ENCODE peak calls at places on chromosomes 12 and 14, in five cellular contexts. Z is HepG2, S is SK-N-SH, M is HCT116, K is K562. I is an unnamed sample.

GRCh38 chr12:20150835-20151234 is 217.5 kb upstream of the PDE3A start:
- DNase-seq in S (peak), Z (no peak), M (no peak), K (no peak), I (no peak)

GRCh38 chr12:43370299-43370698 is 181.7 kb downstream of the ADAMTS20 start:
- DNase-seq in S (no peak), K (no peak), Z (peak), M (peak), I (no peak)

GRCh38 chr14:89845346-89845745 is 109.2 kb downstream of the EFCAB11 start:
- DNase-seq in K (no peak), M (no peak), Z (no peak), S (no peak), I (no peak)

GRCh38 chr14:58331111-58331510 is 32.8 kb downstream of the ARID4A start:
- DNase-seq in K (peak), M (peak), Z (peak), S (peak), I (no peak)

GRCh38 chr14:91508105-91508504 is 2.0 kb downstream of the PPP4R3A start:
- DNase-seq in S (no peak), K (no peak), Z (no peak), M (no peak), I (no peak)

GRCh38 chr12:102642199-102642598 is 161.8 kb upstream of the IGF1 start:
- DNase-seq in Z (no peak), S (no peak), M (no peak), K (no peak), I (no peak)

GRCh38 chr12:112017041-112017440 is 3.8 kb downstream of the ERP29 start:
- DNase-seq in M (no peak), Z (no peak), K (no peak), S (no peak), I (no peak)

GRCh38 chr14:57009585-57010515 is 199.6 kb upstream of the OTX2 start:
- DNase-seq in M (no peak), Z (no peak), K (peak), S (peak), I (peak)

GRCh38 chr12:128077211-128077916 is 189.6 kb upstream of the TMEM132C start:
- DNase-seq in Z (no peak), M (no peak), K (no peak), S (no peak), I (no peak)

GRCh38 chr12:88993655-88994054 is 358.6 kb downstream of the DUSP6 start:
- DNase-seq in Z (peak), M (peak), S (peak), K (peak), I (peak)

GRCh38 chr12:117718141-117718540 is 250.6 kb downstream of the KSR2 start:
- DNase-seq in M (no peak), Z (no peak), K (no peak), S (no peak), I (no peak)

GRCh38 chr12:51549637-51550036 is 41.4 kb upstream of the SCN8A start:
- DNase-seq in Z (no peak), K (no peak), M (no peak), S (no peak), I (no peak)

GRCh38 chr14:69132513-69133181 is 20.3 kb downstream of the DCAF5 start:
- DNase-seq in S (no peak), Z (no peak), K (no peak), M (no peak), I (no peak)

GRCh38 chr12:132450391-132451171 is 39.4 kb upstream of the FBRSL1 start:
- DNase-seq in Z (no peak), S (no peak), K (no peak), M (no peak), I (no peak)

GRCh38 chr12:51910691-51911090 is 3.4 kb downstream of the ACVRL1 start:
- DNase-seq in Z (no peak), S (peak), K (no peak), M (no peak), I (no peak)

GRCh38 chr14:75279739-75280447 is 1.3 kb downstream of the FOS start:
- DNase-seq in M (no peak), K (no peak), Z (no peak), S (peak), I (no peak)

GRCh38 chr12:131085125-131085815 is 131.6 kb downstream of the ADGRD1 start:
- DNase-seq in Z (no peak), M (no peak), K (no peak), S (no peak), I (no peak)

GRCh38 chr12:27355979-27356378 is 23.3 kb downstream of the BMAL2 start:
- DNase-seq in Z (no peak), K (no peak), S (no peak), M (no peak), I (no peak)

GRCh38 chr12:121812320-121812871 is 8.6 kb downstream of the SETD1B start:
- DNase-seq in S (peak), Z (no peak), M (no peak), K (peak), I (peak)

DNA sequence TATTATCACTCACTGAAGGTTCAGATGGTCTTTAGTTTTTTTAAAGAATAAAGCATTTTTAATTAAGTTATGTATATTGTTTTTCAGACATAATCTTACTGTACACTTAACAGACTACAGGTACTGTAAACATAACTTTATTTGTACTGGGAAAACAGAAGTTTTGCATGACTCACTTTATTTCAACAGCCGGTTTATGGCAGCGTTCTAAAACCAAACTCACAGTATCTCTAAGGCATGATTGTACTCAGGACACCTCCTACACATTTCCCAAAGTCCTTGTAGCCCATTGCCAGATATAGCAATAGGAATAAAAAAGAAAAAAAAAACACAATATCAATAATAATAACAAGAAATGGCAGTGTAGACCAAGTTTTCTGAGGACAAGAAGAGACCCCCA is 1341.4 kb downstream of the FSCB start:
- DNase-seq in S (no peak), K (no peak), Z (no peak), M (no peak), I (no peak)
- TF ChIP-seq JUND in S (no peak), K (no peak), Z (no peak), M (no peak), I (no peak)

DNA sequence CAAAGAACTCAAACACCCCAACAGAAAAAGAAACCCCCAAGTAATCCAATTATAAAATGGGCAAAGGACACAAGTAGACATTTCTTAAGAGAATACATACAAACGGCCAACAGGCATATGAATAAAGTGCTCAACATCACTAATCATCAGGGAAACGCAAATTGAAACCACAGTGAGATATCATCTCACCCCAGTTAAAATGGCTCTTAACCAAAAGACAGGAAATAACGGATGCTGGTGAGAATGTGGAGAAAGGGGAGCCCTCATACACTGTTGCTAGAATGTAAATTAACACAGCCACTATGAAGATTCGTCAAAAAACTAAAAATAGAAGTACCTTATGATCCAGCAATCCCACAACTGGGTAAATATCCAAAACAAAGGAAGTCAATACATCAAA is 52.4 kb downstream of the CLMN start:
- DNase-seq in S (no peak), Z (no peak), K (no peak), M (no peak), I (no peak)
- TF ChIP-seq JUND in S (no peak), Z (no peak), K (no peak), M (no peak), I (no peak)

GRCh38 chr12:32106517-32107366 is at the start of gene BICD1:
- DNase-seq in S (peak), K (peak), Z (peak), M (peak), I (peak)
- TF ChIP-seq JUND in S (no peak), K (peak), Z (no peak), M (no peak), I (no peak)

DNA sequence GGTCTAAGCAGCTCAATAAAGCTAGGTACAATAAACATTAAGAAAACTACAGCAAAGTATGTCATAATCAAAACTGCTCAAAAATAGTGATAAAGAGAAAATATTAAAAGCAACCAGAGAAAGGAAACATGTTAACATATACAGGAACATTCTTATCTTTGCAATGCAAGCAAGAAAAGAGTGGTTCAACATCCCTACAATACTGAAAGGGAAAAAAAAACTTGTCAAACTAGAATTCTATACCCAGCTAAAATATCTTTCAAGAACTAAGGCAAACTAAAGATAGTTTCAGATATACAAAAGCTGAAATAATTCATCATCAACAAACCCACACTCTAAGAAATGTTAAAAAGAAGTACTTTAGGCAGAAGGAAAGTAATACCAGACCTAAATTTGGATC is 134.2 kb downstream of the DPF3 start:
- DNase-seq in S (no peak), Z (no peak), M (no peak), K (no peak), I (no peak)
- TF ChIP-seq JUND in S (no peak), Z (no peak), M (no peak), K (no peak), I (no peak)

GRCh38 chr14:24297190-24297964 is 2.2 kb downstream of the DHRS1 start:
- DNase-seq in K (no peak), M (no peak), S (peak), Z (peak), I (no peak)

GRCh38 chr14:24298892-24299254 is 707 bp downstream of the DHRS1 start:
- DNase-seq in K (peak), M (peak), Z (peak), S (no peak), I (no peak)

GRCh38 chr14:24300326-24300980 is 803 bp downstream of the NOP9 start:
- DNase-seq in Z (no peak), K (no peak), M (no peak), S (no peak), I (no peak)

GRCh38 chr14:24296341-24297157 is 3.0 kb downstream of the DHRS1 start:
- DNase-seq in Z (peak), M (no peak), S (peak), K (peak), I (peak)

DNA sequence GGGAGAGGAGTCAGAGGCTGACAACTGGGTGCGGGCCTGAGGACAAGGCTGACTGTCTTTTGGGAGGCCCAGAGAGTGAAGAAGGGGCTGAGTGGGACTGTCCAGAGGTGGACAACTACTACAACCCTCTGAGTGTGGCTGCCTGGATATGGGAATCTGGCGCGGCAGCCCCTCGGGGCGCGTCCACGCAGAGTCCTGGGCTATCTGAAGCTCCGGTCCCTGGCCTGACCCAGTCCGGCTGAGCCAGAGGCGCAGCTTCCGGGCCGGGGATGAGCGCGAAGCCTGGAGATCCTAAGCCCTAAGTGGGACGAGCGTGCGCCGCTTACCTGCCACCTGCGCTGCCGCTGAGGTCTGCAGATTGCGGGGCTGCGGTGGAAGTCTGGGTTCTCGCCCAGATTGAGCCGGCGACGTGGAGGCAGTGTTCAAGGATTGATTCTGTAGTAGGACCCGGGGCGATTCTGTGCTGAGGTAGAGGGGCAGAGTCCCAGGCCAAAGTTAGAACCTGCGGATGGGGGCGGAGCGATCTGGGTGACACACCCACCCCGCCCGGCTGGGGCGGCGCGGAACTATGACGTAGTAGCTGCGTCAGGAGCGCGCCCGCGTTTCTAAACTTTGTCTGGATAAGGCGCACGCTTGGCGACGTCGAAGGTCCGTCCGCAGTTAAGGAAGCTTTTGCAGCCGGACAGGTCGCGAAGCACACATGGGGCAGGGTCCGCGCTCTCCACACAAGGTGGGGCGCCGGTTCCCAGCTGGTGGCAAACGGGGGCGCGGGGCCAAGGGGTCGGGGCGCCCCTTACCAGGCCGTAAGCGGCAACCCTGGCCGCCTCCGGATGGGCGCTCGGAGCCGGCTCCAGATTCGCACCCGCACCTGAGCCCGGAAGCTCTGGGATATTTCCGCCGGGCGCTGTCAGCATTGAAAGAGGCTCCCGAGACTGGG is at the start of the genes DHRS1 and NOP9:
- DNase-seq in S (peak), Z (peak), M (peak), K (peak), I (peak)
- TF ChIP-seq JUND in S (no peak), Z (peak), M (no peak), K (peak), I (no peak)

I was measured in T47D.